ENCODE peak calls at places on chromosomes 6 and 20, in eight cellular contexts. J is A549, L is non-pigmented ciliary epithelial cell, X is COR-L47, U is nephron progenitor cell, O is cardiac fibroblast, Q is posterior vena cava, K is epithelial cell of esophagus. C is an unnamed sample.

GRCh38 chr6:15962449-15962764 is 166.5 kb upstream of the MYLIP start:
- DNase-seq in J (no peak), L (peak), X (no peak), U (no peak), O (peak), Q (no peak), K (peak), C (peak)

GRCh38 chr6:123810948-123811347 is 7.3 kb downstream of the NKAIN2 start:
- DNase-seq in J (no peak), L (no peak), X (no peak), U (no peak), O (no peak), Q (no peak), K (no peak), C (no peak)

GRCh38 chr6:25713802-25714201 is 40.7 kb upstream of the SLC17A4 start:
- DNase-seq in J (no peak), L (no peak), X (peak), U (no peak), O (peak), Q (no peak), K (no peak), C (peak)

GRCh38 chr6:36581716-36582115 is 12.4 kb upstream of the SRSF3 start:
- DNase-seq in J (no peak), L (no peak), X (no peak), U (no peak), O (no peak), Q (no peak), K (no peak), C (no peak)

GRCh38 chr6:54294965-54295532 is 13.2 kb upstream of the TINAG start:
- DNase-seq in J (no peak), L (no peak), X (no peak), U (no peak), O (no peak), Q (peak), K (no peak), C (no peak)

GRCh38 chr6:144543006-144543871 is 258.1 kb downstream of the UTRN start:
- DNase-seq in J (no peak), L (no peak), X (no peak), U (no peak), O (peak), Q (no peak), K (peak), C (peak)

GRCh38 chr6:6737666-6738065 is 149.1 kb downstream of the LY86 start:
- DNase-seq in J (no peak), L (no peak), X (no peak), U (no peak), O (no peak), Q (no peak), K (no peak), C (no peak)

GRCh38 chr20:60003776-60004175 is 45.6 kb downstream of the CDH26 start:
- DNase-seq in J (no peak), L (no peak), X (no peak), U (no peak), O (no peak), Q (no peak), K (no peak), C (no peak)

GRCh38 chr6:101114703-101115102 is 233.6 kb upstream of the ASCC3 start:
- DNase-seq in J (no peak), L (peak), X (peak), U (peak), O (peak), Q (no peak), K (peak), C (peak)

GRCh38 chr6:118277631-118278030 is 270.5 kb upstream of the PLN start:
- DNase-seq in J (no peak), L (no peak), X (no peak), U (no peak), O (no peak), Q (no peak), K (no peak), C (no peak)

GRCh38 chr6:133542056-133542821 is 301.1 kb downstream of the EYA4 start:
- DNase-seq in J (no peak), L (no peak), X (no peak), U (no peak), O (peak), Q (no peak), K (peak), C (no peak)

GRCh38 chr6:156600678-156601077 is 176.5 kb upstream of the ARID1B start:
- DNase-seq in J (no peak), L (no peak), X (no peak), U (no peak), O (no peak), Q (no peak), K (no peak), C (peak)

GRCh38 chr6:54647301-54647664 is 199.3 kb upstream of the FAM83B start:
- DNase-seq in J (no peak), L (no peak), X (no peak), U (no peak), O (peak), Q (no peak), K (no peak), C (no peak)

GRCh38 chr20:51966296-51966971 is 164.1 kb upstream of the SALL4 start:
- DNase-seq in J (peak), L (peak), X (no peak), U (peak), O (peak), Q (no peak), K (peak), C (peak)

GRCh38 chr6:48670546-48670945 is 559.5 kb upstream of the PTCHD4 start:
- DNase-seq in J (no peak), L (no peak), X (no peak), U (no peak), O (no peak), Q (no peak), K (peak), C (no peak)

GRCh38 chr20:39190666-39191570 is 228.8 kb downstream of the DHX35 start:
- DNase-seq in J (peak), L (no peak), X (no peak), U (no peak), O (no peak), Q (no peak), K (peak), C (no peak)

GRCh38 chr20:8583209-8584106 is 451.4 kb downstream of the PLCB1 start:
- DNase-seq in J (no peak), L (no peak), X (no peak), U (no peak), O (peak), Q (no peak), K (no peak), C (peak)

GRCh38 chr6:170043881-170044790 is 246.7 kb downstream of the DLL1 start:
- DNase-seq in J (no peak), L (no peak), X (no peak), U (no peak), O (no peak), Q (peak), K (no peak), C (no peak)

GRCh38 chr6:170086639-170087420 is 204.0 kb downstream of the DLL1 start:
- DNase-seq in J (no peak), L (no peak), X (no peak), U (no peak), O (no peak), Q (peak), K (no peak), C (no peak)

GRCh38 chr6:36052092-36052491 is 24.5 kb downstream of the MAPK14 start:
- DNase-seq in J (no peak), L (no peak), X (no peak), U (no peak), O (peak), Q (no peak), K (no peak), C (no peak)

GRCh38 chr6:84785676-84786075 is 21.3 kb upstream of the TBX18 start:
- DNase-seq in J (no peak), L (no peak), X (no peak), U (no peak), O (no peak), Q (no peak), K (no peak), C (no peak)

GRCh38 chr20:53331151-53331973 is 262.3 kb downstream of the ZNF217 start:
- DNase-seq in J (no peak), L (no peak), X (no peak), U (no peak), O (peak), Q (no peak), K (no peak), C (peak)

C was measured in cardiac muscle cell.